ENCODE peak calls at places on chromosomes 4 and X, in seven cellular contexts. W, Q, Z, B, F, I and U are unnamed samples.

GRCh38 chr4:74114234-74114633 is 15.2 kb upstream of the CXCL2 start:
- DNase-seq in W (no peak), Q (no peak), Z (no peak), B (peak), F (no peak), I (no peak), U (no peak)

GRCh38 chr4:87053802-87054767 is 119.3 kb downstream of the AFF1 start:
- DNase-seq in W (no peak), Q (no peak), Z (no peak), B (no peak), F (no peak), I (no peak), U (no peak)

GRCh38 chr4:158914178-158914577 is 145.4 kb downstream of the FNIP2 start:
- DNase-seq in W (no peak), Q (no peak), Z (no peak), B (peak), F (no peak), I (no peak), U (no peak)

GRCh38 chr4:98027827-98028226 is 115.4 kb downstream of the STPG2 start:
- DNase-seq in W (no peak), Q (no peak), Z (no peak), B (peak), F (no peak), I (no peak), U (no peak)

GRCh38 chrX:19811807-19812604 is 75.4 kb downstream of the SH3KBP1 start:
- DNase-seq in W (no peak), Q (peak), Z (no peak), B (no peak), F (no peak), I (no peak), U (no peak)

GRCh38 chrX:125203379-125203736 is 116.3 kb upstream of the TEX13C start:
- DNase-seq in W (no peak), Q (no peak), Z (no peak), B (no peak), F (no peak), I (no peak), U (no peak)

GRCh38 chrX:111445485-111445884 is 33.5 kb upstream of the DCX start:
- DNase-seq in W (no peak), Q (no peak), Z (no peak), B (peak), F (no peak), I (no peak), U (no peak)

GRCh38 chrX:84186603-84187358 is 1.2 kb downstream of the RPS6KA6 start:
- DNase-seq in W (no peak), Q (no peak), Z (no peak), B (no peak), F (no peak), I (no peak), U (no peak)

GRCh38 chrX:120120223-120120622 is 4.5 kb upstream of the RHOXF1 start:
- DNase-seq in W (no peak), Q (no peak), Z (no peak), B (no peak), F (no peak), I (no peak), U (no peak)

GRCh38 chr4:75629239-75629638 is 1.1 kb downstream of the CDKL2 start:
- DNase-seq in W (no peak), Q (no peak), Z (no peak), B (no peak), F (no peak), I (no peak), U (no peak)

GRCh38 chr4:75011131-75011795 is 78.3 kb downstream of the PARM1 start:
- DNase-seq in W (no peak), Q (no peak), Z (no peak), B (peak), F (no peak), I (no peak), U (no peak)

GRCh38 chrX:70444326-70445196 is at the start of gene DLG3:
- DNase-seq in W (no peak), Q (no peak), Z (no peak), B (no peak), F (peak), I (no peak), U (no peak)

GRCh38 chrX:17082831-17083230 is 136.4 kb downstream of the REPS2 start:
- DNase-seq in W (no peak), Q (no peak), Z (no peak), B (peak), F (no peak), I (no peak), U (no peak)

GRCh38 chr4:84342161-84342560 is 156.9 kb downstream of the NKX6-1 start:
- DNase-seq in W (no peak), Q (no peak), Z (no peak), B (no peak), F (no peak), I (no peak), U (no peak)

GRCh38 chrX:54496936-54497335 is 902 bp upstream of the FGD1 start:
- DNase-seq in W (no peak), Q (no peak), Z (no peak), B (no peak), F (no peak), I (no peak), U (no peak)

GRCh38 chr4:2535386-2536192 is 858 bp upstream of the FAM193A start:
- DNase-seq in W (peak), Q (peak), Z (peak), B (no peak), F (peak), I (peak), U (peak)

GRCh38 chr4:948936-949300 is 16.7 kb downstream of the TMEM175 start:
- DNase-seq in W (no peak), Q (peak), Z (no peak), B (no peak), F (no peak), I (no peak), U (no peak)